ENCODE peak calls at places on chromosome 17, in four cellular contexts. I is right lobe of liver, Z is choroid plexus epithelial cell, N is SK-N-SH. X is an unnamed sample.

GRCh38 chr17:19659366-19660177 is 11.0 kb downstream of the ALDH3A2 start:
- DNase-seq in I (no peak), Z (no peak), N (no peak), X (no peak)

GRCh38 chr17:7747586-7747985 is 30.0 kb downstream of the DNAH2 start:
- DNase-seq in I (no peak), Z (peak), N (no peak), X (peak)

GRCh38 chr17:78290671-78291070 is 59.2 kb downstream of the TMEM235 start:
- DNase-seq in I (no peak), Z (no peak), N (peak), X (no peak)

GRCh38 chr17:29389994-29390855 is at the start of gene TAOK1:
- DNase-seq in I (peak), Z (peak), N (peak), X (peak)

GRCh38 chr17:42361781-42362186 is 26.5 kb downstream of the STAT3 start:
- DNase-seq in I (peak), Z (no peak), N (no peak), X (no peak)

GRCh38 chr17:30336369-30337171 is 2.7 kb upstream of the TMIGD1 start:
- DNase-seq in I (no peak), Z (peak), N (peak), X (peak)

GRCh38 chr17:78045316-78045715 is 83.2 kb downstream of the TMC6 start:
- DNase-seq in I (no peak), Z (no peak), N (no peak), X (no peak)

GRCh38 chr17:38800237-38800760 is 943 bp upstream of the PIP4K2B start:
- DNase-seq in I (no peak), Z (no peak), N (no peak), X (no peak)

GRCh38 chr17:17151541-17151940 is 54.6 kb downstream of the PLD6 start:
- DNase-seq in I (no peak), Z (no peak), N (no peak), X (no peak)

GRCh38 chr17:57544834-57545463 is 200.2 kb downstream of the CCDC182 start:
- DNase-seq in I (no peak), Z (no peak), N (peak), X (no peak)

GRCh38 chr17:64025732-64026294 is 5.4 kb upstream of the ICAM2 start:
- DNase-seq in I (peak), Z (peak), N (peak), X (peak)

GRCh38 chr17:60851181-60851580 is 173.5 kb downstream of the BCAS3 start:
- DNase-seq in I (no peak), Z (no peak), N (peak), X (no peak)

GRCh38 chr17:1177099-1177996 is 2.4 kb downstream of the ABR start:
- DNase-seq in I (no peak), Z (peak), N (peak), X (peak)

GRCh38 chr17:66950886-66951604 is 13.5 kb upstream of the CACNG4 start:
- DNase-seq in I (no peak), Z (no peak), N (no peak), X (no peak)

GRCh38 chr17:27768858-27769410 is 31.4 kb downstream of the NOS2 start:
- DNase-seq in I (no peak), Z (no peak), N (no peak), X (no peak)

GRCh38 chr17:45129426-45129939 is 2.8 kb downstream of the PLCD3 start:
- DNase-seq in I (no peak), Z (no peak), N (no peak), X (peak)

GRCh38 chr17:6712854-6713129 is 377 bp downstream of the SLC13A5 start:
- DNase-seq in I (no peak), Z (no peak), N (peak), X (no peak)
- H3K4me3 ChIP-seq in I (peak), Z (no peak), N (no peak), X (no peak)

DNA sequence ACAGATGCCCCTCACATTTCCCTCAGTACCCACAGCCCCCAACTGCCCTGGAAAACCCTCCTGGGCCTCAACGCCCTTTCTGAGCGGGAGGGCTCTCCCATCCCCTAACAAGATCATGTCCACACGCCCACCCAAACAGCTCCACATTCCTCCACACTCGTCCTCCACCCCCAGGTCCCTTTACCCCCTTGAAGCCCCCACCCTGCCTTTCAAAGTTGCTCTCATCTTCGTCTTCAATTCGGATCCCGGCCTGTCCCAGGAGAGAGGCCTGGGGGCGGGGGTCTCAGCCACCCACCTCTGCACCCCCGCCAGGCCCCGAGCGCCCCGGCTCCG is 14.3 kb downstream of the HOXB4 start:
- DNase-seq in I (no peak), Z (no peak), N (no peak), X (no peak)
- TF ChIP-seq CTCF in I (no peak), Z (no peak), N (no peak), X (no peak)

GRCh38 chr17:50201226-50201854 is at the start of gene COL1A1:
- DNase-seq in I (no peak), Z (peak), N (peak), X (peak)
- H3K4me3 ChIP-seq in I (peak), Z (peak), N (peak), X (peak)

DNA sequence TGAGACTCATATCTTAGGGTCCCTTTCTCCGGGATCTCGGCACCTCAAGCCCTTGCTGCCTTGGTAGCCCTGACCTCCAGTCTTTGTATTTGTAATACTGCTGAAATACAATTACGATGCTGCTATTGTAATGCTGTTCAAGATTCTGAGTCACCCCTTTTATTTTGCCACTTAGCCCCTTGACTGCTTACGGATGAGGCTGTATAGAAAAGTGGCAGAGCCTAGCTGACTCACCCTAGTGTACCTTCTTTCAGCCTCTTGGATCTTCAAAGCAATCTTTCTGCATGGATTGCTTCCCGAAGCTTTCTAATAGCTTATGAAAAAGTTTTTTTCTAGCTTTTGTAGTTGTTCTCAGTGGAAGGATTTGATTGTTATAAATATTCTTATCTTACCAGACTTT is 187.9 kb downstream of the KCNJ2 start:
- DNase-seq in I (no peak), Z (no peak), N (no peak), X (no peak)
- TF ChIP-seq CTCF in I (no peak), Z (no peak), N (no peak), X (no peak)

DNA sequence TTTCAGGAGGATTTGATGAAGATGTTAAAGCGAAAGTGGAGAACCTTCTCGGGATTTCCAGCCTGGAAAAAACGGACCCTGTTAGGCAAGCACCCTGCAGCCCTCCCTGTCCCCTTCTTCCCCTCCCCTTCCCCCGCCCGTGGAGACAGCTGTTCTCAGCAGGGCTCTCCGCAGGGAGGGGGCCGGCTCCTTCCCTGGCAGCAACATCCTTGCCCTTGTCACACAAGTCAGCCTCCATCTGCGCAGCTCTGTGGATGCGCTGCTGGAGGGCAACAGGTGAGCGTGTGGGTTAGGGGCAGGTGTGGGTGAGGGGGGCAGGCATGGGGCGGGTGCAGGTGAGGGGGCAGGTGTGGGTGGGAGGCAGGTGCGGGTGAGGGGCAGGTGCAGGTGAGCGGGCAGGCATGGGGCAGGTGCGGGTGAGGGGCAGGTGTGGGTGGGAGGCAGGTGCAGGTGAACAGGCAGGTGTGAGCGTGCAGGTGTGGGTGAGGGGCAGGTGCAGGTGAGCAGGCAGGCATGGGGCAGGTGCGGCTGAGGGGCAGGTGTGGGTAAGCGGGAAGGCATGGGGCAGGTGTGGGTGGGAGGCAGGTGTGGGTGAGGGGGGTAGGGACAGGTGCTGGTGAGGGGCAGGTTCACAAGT is 9.4 kb downstream of the CYBC1 start:
- DNase-seq in I (no peak), Z (peak), N (no peak), X (no peak)
- H3K4me3 ChIP-seq in I (no peak), Z (no peak), N (no peak), X (no peak)

DNA sequence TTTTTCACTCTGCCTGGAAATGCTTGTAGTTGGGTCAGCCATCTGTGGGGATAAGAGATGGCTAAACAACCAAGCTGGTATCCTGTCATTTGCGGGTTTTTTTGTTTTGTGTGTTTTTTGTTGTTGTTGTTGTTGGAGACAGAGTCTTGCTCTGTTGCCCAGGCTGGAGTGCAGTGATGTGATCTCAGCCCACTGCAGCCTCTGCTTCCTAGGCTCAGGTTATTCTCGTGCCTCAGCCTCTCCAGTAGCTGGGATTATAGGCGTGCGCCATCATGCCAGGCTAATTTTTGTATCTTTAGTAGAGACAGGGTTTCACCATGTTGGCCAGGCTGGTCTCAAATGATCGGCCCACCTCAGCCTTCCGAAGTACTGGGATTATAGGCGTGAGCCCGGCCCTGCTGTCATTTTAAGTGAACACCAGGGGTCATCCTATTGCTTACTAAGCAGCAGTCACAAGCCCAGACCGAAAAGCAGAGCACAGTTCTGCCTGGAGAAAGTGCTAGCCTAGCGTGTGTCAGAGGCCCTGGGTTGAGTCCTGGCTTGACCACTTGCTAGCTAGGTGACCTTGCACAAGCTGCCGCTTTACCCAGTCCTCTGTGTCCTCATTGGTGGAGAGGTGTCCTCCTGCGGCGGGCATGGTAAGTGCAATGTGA is 4.6 kb downstream of the SMCR8 start:
- DNase-seq in I (no peak), Z (peak), N (peak), X (peak)
- TF ChIP-seq CTCF in I (peak), Z (peak), N (peak), X (peak)

GRCh38 chr17:34843682-34844081 is 117.6 kb downstream of the CCT6B start:
- DNase-seq in I (no peak), Z (no peak), N (no peak), X (no peak)
- H3K4me3 ChIP-seq in I (no peak), Z (no peak), N (no peak), X (no peak)